ENCODE peak calls at places on chromosomes 6 and 20, in six cellular contexts. One of them, this sample, is unnamed.

GRCh38 chr6:133741375-133741861 is 147.5 kb upstream of the TCF21 start:
- DNase-seq in KG1: no peak
- DNase-seq in ecto neural progenitor cell: peak; percentile 47
- DNase-seq in ACHN: no peak
- DNase-seq in skeletal muscle cell: no peak
- DNase-seq in lower lobe of right lung: no peak
- DNase-seq in this sample: no peak

GRCh38 chr6:169791721-169792131 is 40.3 kb downstream of the ERMARD start:
- DNase-seq in KG1: no peak
- DNase-seq in ecto neural progenitor cell: peak; percentile 39
- DNase-seq in ACHN: no peak
- DNase-seq in skeletal muscle cell: no peak
- DNase-seq in lower lobe of right lung: no peak
- DNase-seq in this sample: no peak

GRCh38 chr6:322205-322930 is 30.1 kb downstream of the DUSP22 start:
- DNase-seq in KG1: no peak
- DNase-seq in ecto neural progenitor cell: no peak
- DNase-seq in ACHN: no peak
- DNase-seq in skeletal muscle cell: no peak
- DNase-seq in lower lobe of right lung: no peak
- DNase-seq in this sample: no peak

GRCh38 chr20:21004386-21005076 is 101.6 kb downstream of the LINC00237 start:
- DNase-seq in KG1: no peak
- DNase-seq in ecto neural progenitor cell: no peak
- DNase-seq in ACHN: no peak
- DNase-seq in skeletal muscle cell: no peak
- DNase-seq in lower lobe of right lung: no peak
- DNase-seq in this sample: no peak

GRCh38 chr6:15484115-15484514 is 178.7 kb downstream of the DTNBP1 start:
- DNase-seq in KG1: no peak
- DNase-seq in ecto neural progenitor cell: no peak
- DNase-seq in ACHN: no peak
- DNase-seq in skeletal muscle cell: no peak
- DNase-seq in lower lobe of right lung: no peak
- DNase-seq in this sample: no peak

GRCh38 chr6:15555101-15556038 is 107.5 kb downstream of the DTNBP1 start:
- DNase-seq in KG1: no peak
- DNase-seq in ecto neural progenitor cell: no peak
- DNase-seq in ACHN: no peak
- DNase-seq in skeletal muscle cell: no peak
- DNase-seq in lower lobe of right lung: no peak
- DNase-seq in this sample: no peak

GRCh38 chr6:109023348-109023925 is 71.2 kb downstream of the SESN1 start:
- DNase-seq in KG1: no peak
- DNase-seq in ecto neural progenitor cell: no peak
- DNase-seq in ACHN: no peak
- DNase-seq in skeletal muscle cell: no peak
- DNase-seq in lower lobe of right lung: no peak
- DNase-seq in this sample: no peak

GRCh38 chr20:7882076-7882475 is 58.2 kb downstream of the HAO1 start:
- DNase-seq in KG1: no peak
- DNase-seq in ecto neural progenitor cell: no peak
- DNase-seq in ACHN: no peak
- DNase-seq in skeletal muscle cell: no peak
- DNase-seq in lower lobe of right lung: no peak
- DNase-seq in this sample: no peak

GRCh38 chr20:36656733-36657132 is 10.7 kb upstream of the SLA2 start:
- DNase-seq in KG1: no peak
- DNase-seq in ecto neural progenitor cell: no peak
- DNase-seq in ACHN: no peak
- DNase-seq in skeletal muscle cell: no peak
- DNase-seq in lower lobe of right lung: no peak
- DNase-seq in this sample: no peak

GRCh38 chr6:105545206-105545920 is 142.5 kb upstream of the PREP start:
- DNase-seq in KG1: no peak
- DNase-seq in ecto neural progenitor cell: no peak
- DNase-seq in ACHN: no peak
- DNase-seq in skeletal muscle cell: no peak
- DNase-seq in lower lobe of right lung: no peak
- DNase-seq in this sample: peak; percentile 29

GRCh38 chr6:48194596-48195295 is 83.7 kb upstream of the PTCHD4 start:
- DNase-seq in KG1: no peak
- DNase-seq in ecto neural progenitor cell: no peak
- DNase-seq in ACHN: peak; percentile 1
- DNase-seq in skeletal muscle cell: no peak
- DNase-seq in lower lobe of right lung: no peak
- DNase-seq in this sample: no peak

GRCh38 chr6:80335061-80335660 is 228.7 kb downstream of the BCKDHB start:
- DNase-seq in KG1: no peak
- DNase-seq in ecto neural progenitor cell: no peak
- DNase-seq in ACHN: no peak
- DNase-seq in skeletal muscle cell: no peak
- DNase-seq in lower lobe of right lung: no peak
- DNase-seq in this sample: no peak

GRCh38 chr6:49713346-49713745 is at the start of gene CRISP2:
- DNase-seq in KG1: no peak
- DNase-seq in ecto neural progenitor cell: no peak
- DNase-seq in ACHN: no peak
- DNase-seq in skeletal muscle cell: no peak
- DNase-seq in lower lobe of right lung: peak; percentile 40
- DNase-seq in this sample: no peak

GRCh38 chr6:134589512-134589911 is 271.6 kb upstream of the SGK1 start:
- DNase-seq in KG1: no peak
- DNase-seq in ecto neural progenitor cell: no peak
- DNase-seq in ACHN: peak; percentile 52
- DNase-seq in skeletal muscle cell: peak; percentile 99
- DNase-seq in lower lobe of right lung: no peak
- DNase-seq in this sample: peak; percentile 97

GRCh38 chr6:25296980-25297379 is 17.8 kb downstream of the CARMIL1 start:
- DNase-seq in KG1: no peak
- DNase-seq in ecto neural progenitor cell: no peak
- DNase-seq in ACHN: no peak
- DNase-seq in skeletal muscle cell: no peak
- DNase-seq in lower lobe of right lung: no peak
- DNase-seq in this sample: no peak

GRCh38 chr6:166664135-166664534 is 37.1 kb upstream of the RPS6KA2 start:
- DNase-seq in KG1: no peak
- DNase-seq in ecto neural progenitor cell: no peak
- DNase-seq in ACHN: no peak
- DNase-seq in skeletal muscle cell: no peak
- DNase-seq in lower lobe of right lung: no peak
- DNase-seq in this sample: no peak

GRCh38 chr6:56050530-56050929 is 175.1 kb upstream of the BMP5 start:
- DNase-seq in KG1: no peak
- DNase-seq in ecto neural progenitor cell: no peak
- DNase-seq in ACHN: no peak
- DNase-seq in skeletal muscle cell: no peak
- DNase-seq in lower lobe of right lung: no peak
- DNase-seq in this sample: no peak

GRCh38 chr6:42507901-42508300 is 55.9 kb upstream of the UBR2 start:
- DNase-seq in KG1: no peak
- DNase-seq in ecto neural progenitor cell: no peak
- DNase-seq in ACHN: no peak
- DNase-seq in skeletal muscle cell: no peak
- DNase-seq in lower lobe of right lung: no peak
- DNase-seq in this sample: peak; percentile 80

GRCh38 chr6:125597411-125598253 is 151.8 kb upstream of the HEY2 start:
- DNase-seq in KG1: no peak
- DNase-seq in ecto neural progenitor cell: no peak
- DNase-seq in ACHN: no peak
- DNase-seq in skeletal muscle cell: no peak
- DNase-seq in lower lobe of right lung: peak; percentile 78
- DNase-seq in this sample: no peak

GRCh38 chr6:90472716-90473115 is 114.2 kb downstream of the MAP3K7 start:
- DNase-seq in KG1: no peak
- DNase-seq in ecto neural progenitor cell: no peak
- DNase-seq in ACHN: no peak
- DNase-seq in skeletal muscle cell: no peak
- DNase-seq in lower lobe of right lung: no peak
- DNase-seq in this sample: no peak

GRCh38 chr20:59007758-59008511 is 881 bp upstream of the CTSZ start:
- DNase-seq in KG1: peak; percentile 32
- DNase-seq in ecto neural progenitor cell: no peak
- DNase-seq in ACHN: no peak
- DNase-seq in skeletal muscle cell: no peak
- DNase-seq in lower lobe of right lung: peak; percentile 81
- DNase-seq in this sample: no peak